ENCODE peak calls at places on chromosomes 12 and 14, in five cellular contexts. One of them, this sample, is unnamed.

GRCh38 chr12:120529641-120530314 is 820 bp upstream of the COQ5 start:
- DNase-seq in GM23338: peak; percentile 65
- DNase-seq in lower lobe of right lung: no peak
- DNase-seq in foreskin fibroblast: no peak
- DNase-seq in astrocyte: peak; percentile 42
- DNase-seq in this sample: no peak

GRCh38 chr12:81558031-81558430 is 201.1 kb downstream of the PPFIA2 start:
- DNase-seq in foreskin fibroblast: no peak
- DNase-seq in astrocyte: peak; percentile 66
- DNase-seq in lower lobe of right lung: no peak
- DNase-seq in GM23338: no peak
- DNase-seq in this sample: no peak

GRCh38 chr12:75101805-75102204 is 107.8 kb downstream of the KCNC2 start:
- DNase-seq in GM23338: no peak
- DNase-seq in foreskin fibroblast: no peak
- DNase-seq in astrocyte: no peak
- DNase-seq in lower lobe of right lung: no peak
- DNase-seq in this sample: no peak

GRCh38 chr14:26218858-26219257 is 379.0 kb downstream of the NOVA1 start:
- DNase-seq in astrocyte: no peak
- DNase-seq in GM23338: no peak
- DNase-seq in lower lobe of right lung: no peak
- DNase-seq in foreskin fibroblast: no peak
- DNase-seq in this sample: no peak

GRCh38 chr12:116659771-116660481 is 77.9 kb downstream of the SPRING1 start:
- DNase-seq in GM23338: no peak
- DNase-seq in lower lobe of right lung: no peak
- DNase-seq in astrocyte: peak; percentile 74
- DNase-seq in foreskin fibroblast: no peak
- DNase-seq in this sample: no peak

GRCh38 chr14:99327050-99327449 is 55.1 kb upstream of the BCL11B start:
- DNase-seq in lower lobe of right lung: no peak
- DNase-seq in GM23338: no peak
- DNase-seq in astrocyte: no peak
- DNase-seq in foreskin fibroblast: no peak
- DNase-seq in this sample: no peak

GRCh38 chr14:78182722-78183121 is 12.5 kb downstream of the NRXN3 start:
- DNase-seq in GM23338: no peak
- DNase-seq in lower lobe of right lung: no peak
- DNase-seq in foreskin fibroblast: no peak
- DNase-seq in astrocyte: no peak
- DNase-seq in this sample: no peak

GRCh38 chr14:80940146-80940545 is 1.4 kb downstream of the CEP128 start:
- DNase-seq in astrocyte: no peak
- DNase-seq in lower lobe of right lung: no peak
- DNase-seq in foreskin fibroblast: no peak
- DNase-seq in GM23338: no peak
- DNase-seq in this sample: no peak

GRCh38 chr12:70823182-70823976 is 97.2 kb downstream of the PTPRR start:
- DNase-seq in foreskin fibroblast: no peak
- DNase-seq in GM23338: peak; percentile 22
- DNase-seq in astrocyte: no peak
- DNase-seq in lower lobe of right lung: no peak
- DNase-seq in this sample: no peak

GRCh38 chr14:68518180-68518579 is 274.7 kb downstream of the ZFP36L1 start:
- DNase-seq in foreskin fibroblast: no peak
- DNase-seq in GM23338: no peak
- DNase-seq in astrocyte: no peak
- DNase-seq in lower lobe of right lung: no peak
- DNase-seq in this sample: no peak

GRCh38 chr14:105021656-105022275 is 883 bp upstream of the CDCA4 start:
- DNase-seq in astrocyte: no peak
- DNase-seq in foreskin fibroblast: no peak
- DNase-seq in GM23338: peak; percentile 75
- DNase-seq in lower lobe of right lung: peak; percentile 63
- DNase-seq in this sample: peak; percentile 37

GRCh38 chr12:109087250-109087649 is 6.0 kb downstream of the ALKBH2 start:
- DNase-seq in lower lobe of right lung: no peak
- DNase-seq in GM23338: no peak
- DNase-seq in foreskin fibroblast: no peak
- DNase-seq in astrocyte: no peak
- DNase-seq in this sample: no peak

GRCh38 chr14:105313381-105314286 is 914 bp upstream of the PACS2 start:
- DNase-seq in astrocyte: no peak
- DNase-seq in GM23338: peak; percentile 75
- DNase-seq in lower lobe of right lung: peak; percentile 69
- DNase-seq in foreskin fibroblast: no peak
- DNase-seq in this sample: peak; percentile 73

GRCh38 chr14:85195872-85196477 is 334.0 kb upstream of the FLRT2 start:
- DNase-seq in lower lobe of right lung: no peak
- DNase-seq in GM23338: peak; percentile 39
- DNase-seq in astrocyte: no peak
- DNase-seq in foreskin fibroblast: no peak
- DNase-seq in this sample: no peak

GRCh38 chr12:48002773-48003218 is 1.5 kb downstream of the COL2A1 start:
- DNase-seq in astrocyte: peak; percentile 19
- DNase-seq in foreskin fibroblast: peak; percentile 31
- DNase-seq in lower lobe of right lung: no peak
- DNase-seq in GM23338: peak; percentile 66
- DNase-seq in this sample: peak; percentile 68

GRCh38 chr14:69726761-69727511 is 40.0 kb upstream of the SRSF5 start:
- DNase-seq in GM23338: peak; percentile 87
- DNase-seq in foreskin fibroblast: peak; percentile 52
- DNase-seq in lower lobe of right lung: peak; percentile 90
- DNase-seq in astrocyte: peak; percentile 40
- DNase-seq in this sample: peak; percentile 85

GRCh38 chr14:41830679-41831078 is 224.0 kb downstream of the LRFN5 start:
- DNase-seq in lower lobe of right lung: no peak
- DNase-seq in foreskin fibroblast: peak; percentile 4
- DNase-seq in GM23338: peak; percentile 30
- DNase-seq in astrocyte: peak; percentile 18
- DNase-seq in this sample: no peak

GRCh38 chr14:68926236-68926635 is 52.9 kb downstream of the ACTN1 start:
- DNase-seq in lower lobe of right lung: no peak
- DNase-seq in astrocyte: no peak
- DNase-seq in foreskin fibroblast: no peak
- DNase-seq in GM23338: peak; percentile 43
- DNase-seq in this sample: no peak

GRCh38 chr12:118175823-118176447 is 40.0 kb downstream of the PEBP1 start:
- DNase-seq in GM23338: no peak
- DNase-seq in lower lobe of right lung: no peak
- DNase-seq in astrocyte: no peak
- DNase-seq in foreskin fibroblast: no peak
- DNase-seq in this sample: no peak

GRCh38 chr14:91365552-91365951 is 52.1 kb downstream of the CCDC88C start:
- DNase-seq in foreskin fibroblast: no peak
- DNase-seq in astrocyte: no peak
- DNase-seq in lower lobe of right lung: no peak
- DNase-seq in GM23338: no peak
- DNase-seq in this sample: no peak

GRCh38 chr12:118645219-118645618 is 268.9 kb downstream of the SUDS3 start:
- DNase-seq in foreskin fibroblast: no peak
- DNase-seq in lower lobe of right lung: no peak
- DNase-seq in GM23338: peak; percentile 85
- DNase-seq in astrocyte: no peak
- DNase-seq in this sample: no peak

GRCh38 chr12:130281157-130281799 is 56.4 kb upstream of the PIWIL1 start:
- DNase-seq in lower lobe of right lung: no peak
- DNase-seq in GM23338: peak; percentile 61
- DNase-seq in astrocyte: no peak
- DNase-seq in foreskin fibroblast: no peak
- DNase-seq in this sample: peak; percentile 69

GRCh38 chr12:38508246-38508645 is 191.7 kb downstream of the ALG10B start:
- DNase-seq in astrocyte: no peak
- DNase-seq in foreskin fibroblast: no peak
- DNase-seq in lower lobe of right lung: no peak
- DNase-seq in GM23338: no peak
- DNase-seq in this sample: no peak

GRCh38 chr14:73935666-73936065 is 14.2 kb downstream of the FAM161B start:
- DNase-seq in foreskin fibroblast: no peak
- DNase-seq in astrocyte: no peak
- DNase-seq in lower lobe of right lung: no peak
- DNase-seq in GM23338: peak; percentile 51
- DNase-seq in this sample: no peak

GRCh38 chr12:28817524-28817923 is 331.6 kb upstream of the FAR2 start:
- DNase-seq in lower lobe of right lung: no peak
- DNase-seq in foreskin fibroblast: no peak
- DNase-seq in astrocyte: no peak
- DNase-seq in GM23338: peak; percentile 16
- DNase-seq in this sample: no peak

GRCh38 chr14:63275611-63276010 is 43.1 kb downstream of the GPHB5 start:
- DNase-seq in foreskin fibroblast: no peak
- DNase-seq in GM23338: peak; percentile 5
- DNase-seq in astrocyte: no peak
- DNase-seq in lower lobe of right lung: no peak
- DNase-seq in this sample: no peak

GRCh38 chr14:66959437-66960050 is 229.7 kb upstream of the GARIN2 start:
- DNase-seq in GM23338: no peak
- DNase-seq in foreskin fibroblast: no peak
- DNase-seq in lower lobe of right lung: no peak
- DNase-seq in astrocyte: no peak
- DNase-seq in this sample: no peak

GRCh38 chr14:92039073-92039719 is 663 bp downstream of the TRIP11 start:
- DNase-seq in GM23338: peak; percentile 98
- DNase-seq in lower lobe of right lung: no peak
- DNase-seq in astrocyte: peak; percentile 86
- DNase-seq in foreskin fibroblast: peak; percentile 27
- DNase-seq in this sample: peak; percentile 77

GRCh38 chr14:54676822-54677708 is 110.1 kb downstream of the SAMD4A start:
- DNase-seq in lower lobe of right lung: no peak
- DNase-seq in astrocyte: peak; percentile 99
- DNase-seq in foreskin fibroblast: peak; percentile 90
- DNase-seq in GM23338: peak; percentile 92
- DNase-seq in this sample: no peak

GRCh38 chr12:100141666-100141997 is 1.0 kb downstream of the BLTP3B start:
- DNase-seq in lower lobe of right lung: no peak
- DNase-seq in GM23338: no peak
- DNase-seq in astrocyte: peak; percentile 90
- DNase-seq in foreskin fibroblast: peak; percentile 80
- DNase-seq in this sample: no peak

GRCh38 chr12:75838309-75838708 is 193.3 kb downstream of the PHLDA1 start:
- DNase-seq in foreskin fibroblast: no peak
- DNase-seq in astrocyte: no peak
- DNase-seq in GM23338: no peak
- DNase-seq in lower lobe of right lung: no peak
- DNase-seq in this sample: no peak

GRCh38 chr12:27095346-27095745 is 13.0 kb upstream of the C12orf71 start:
- DNase-seq in GM23338: no peak
- DNase-seq in astrocyte: no peak
- DNase-seq in foreskin fibroblast: no peak
- DNase-seq in lower lobe of right lung: no peak
- DNase-seq in this sample: no peak
- TF ChIP-seq CTCF in GM23338: no peak
- TF ChIP-seq CTCF in astrocyte: no peak
- TF ChIP-seq CTCF in foreskin fibroblast: no peak
- TF ChIP-seq CTCF in lower lobe of right lung: no peak
- TF ChIP-seq CTCF in this sample: no peak

GRCh38 chr12:110123861-110124183 is 335 bp upstream of the IFT81 start:
- DNase-seq in foreskin fibroblast: no peak
- DNase-seq in lower lobe of right lung: no peak
- DNase-seq in GM23338: no peak
- DNase-seq in astrocyte: no peak
- DNase-seq in this sample: no peak

GRCh38 chr12:110120878-110121277 is 3.3 kb upstream of the IFT81 start:
- DNase-seq in astrocyte: no peak
- DNase-seq in GM23338: no peak
- DNase-seq in lower lobe of right lung: no peak
- DNase-seq in foreskin fibroblast: no peak
- DNase-seq in this sample: no peak

GRCh38 chr12:110126557-110126956 is 2.4 kb downstream of the IFT81 start:
- DNase-seq in astrocyte: no peak
- DNase-seq in lower lobe of right lung: no peak
- DNase-seq in GM23338: no peak
- DNase-seq in foreskin fibroblast: no peak
- DNase-seq in this sample: no peak

GRCh38 chr12:110122929-110123328 is 1.2 kb upstream of the IFT81 start:
- DNase-seq in astrocyte: no peak
- DNase-seq in GM23338: no peak
- DNase-seq in foreskin fibroblast: no peak
- DNase-seq in lower lobe of right lung: no peak
- DNase-seq in this sample: no peak

GRCh38 chr12:110124184-110124995 is at the start of gene IFT81:
- DNase-seq in GM23338: peak; percentile 98
- DNase-seq in foreskin fibroblast: peak; percentile 90
- DNase-seq in lower lobe of right lung: peak; percentile 95
- DNase-seq in astrocyte: peak; percentile 72
- DNase-seq in this sample: peak; percentile 97
- H3K4me3 ChIP-seq in GM23338: peak within 1 kb of the TSS; percentile 86
- H3K4me3 ChIP-seq in foreskin fibroblast: peak within 1 kb of the TSS; percentile 90
- H3K4me3 ChIP-seq in lower lobe of right lung: peak within 1 kb of the TSS; percentile 86
- H3K4me3 ChIP-seq in astrocyte: peak within 1 kb of the TSS; percentile 78
- H3K4me3 ChIP-seq in this sample: peak within 1 kb of the TSS; percentile 100

DNA sequence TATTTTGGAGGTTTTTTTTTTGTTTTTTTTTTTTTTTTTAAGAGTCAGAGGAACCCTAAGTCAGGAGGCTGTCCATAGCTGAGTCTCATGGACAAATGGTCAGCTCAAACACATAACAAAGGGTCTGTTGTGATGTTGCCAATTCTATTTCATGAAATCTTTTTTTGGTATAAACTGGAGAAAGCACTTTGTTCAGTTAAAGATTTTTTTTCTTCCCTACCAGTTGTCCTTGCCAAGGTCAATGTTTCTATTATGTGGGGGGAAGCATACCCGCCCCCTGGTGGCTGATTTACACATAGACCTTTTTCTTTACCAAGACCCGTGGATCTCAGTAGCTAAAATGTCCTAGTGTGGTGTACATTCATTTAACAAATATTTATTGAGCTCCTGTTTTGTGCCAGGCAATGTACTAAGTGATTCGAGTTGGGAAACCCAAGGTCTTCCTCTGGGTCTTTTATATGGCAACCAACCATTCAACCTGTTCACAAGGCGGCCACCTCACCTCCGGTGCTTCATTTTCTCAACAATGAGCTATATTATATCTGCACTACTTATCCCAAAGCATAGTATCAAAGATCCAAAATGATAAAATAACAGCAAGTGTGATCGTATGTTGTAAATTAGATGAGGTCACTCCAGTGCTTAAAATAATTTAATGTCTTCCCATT is 214.5 kb downstream of the PAH start:
- DNase-seq in foreskin fibroblast: peak; percentile 51
- DNase-seq in GM23338: peak; percentile 66
- DNase-seq in astrocyte: peak; percentile 22
- DNase-seq in lower lobe of right lung: no peak
- DNase-seq in this sample: peak; percentile 22
- TF ChIP-seq CTCF in foreskin fibroblast: peak; percentile 80
- TF ChIP-seq CTCF in GM23338: peak; percentile 66
- TF ChIP-seq CTCF in astrocyte: peak; percentile 60
- TF ChIP-seq CTCF in lower lobe of right lung: peak; percentile 51
- TF ChIP-seq CTCF in this sample: peak; percentile 56

DNA sequence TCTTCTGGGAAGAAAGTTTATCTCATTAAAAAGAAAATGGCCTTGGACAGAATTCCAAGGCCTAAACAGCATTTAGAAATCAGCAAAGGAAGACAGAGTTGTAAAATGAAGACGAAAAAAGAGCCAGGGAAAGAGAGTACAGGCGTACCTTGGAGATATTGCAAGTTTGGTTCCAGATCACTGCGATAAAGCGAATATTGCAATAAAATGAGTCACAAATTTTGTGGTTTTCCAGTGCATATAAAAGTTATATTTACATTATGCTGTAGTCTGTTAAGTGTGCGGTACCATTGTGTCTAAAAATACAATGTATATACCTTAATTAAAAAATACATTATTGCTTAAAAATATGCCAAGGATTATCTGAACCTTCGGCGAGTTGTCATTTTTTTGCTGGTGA is 9.0 kb downstream of the PCNX1 start:
- DNase-seq in astrocyte: no peak
- DNase-seq in lower lobe of right lung: no peak
- DNase-seq in GM23338: no peak
- DNase-seq in foreskin fibroblast: no peak
- DNase-seq in this sample: no peak
- H3K4me3 ChIP-seq in astrocyte: no peak overlapping the region
- H3K4me3 ChIP-seq in lower lobe of right lung: no peak overlapping the region
- H3K4me3 ChIP-seq in GM23338: no peak overlapping the region
- H3K4me3 ChIP-seq in foreskin fibroblast: no peak overlapping the region
- H3K4me3 ChIP-seq in this sample: no peak overlapping the region